ENCODE peak calls at places on chromosomes 11 and 22, in five cellular contexts. N is HepG2, R is GM12878, U is H1, L is K562. X is an unnamed sample.

GRCh38 chr11:94623120-94623735 is 56.1 kb downstream of the PIWIL4 start:
- DNase-seq in L (peak; percentile 70), N (peak; percentile 74), U (peak; percentile 78), R (peak; percentile 16), X (peak; percentile 88)

GRCh38 chr11:10392680-10393079 is 62.4 kb upstream of the AMPD3 start:
- DNase-seq in U (no peak), N (no peak), R (no peak), L (no peak), X (no peak)

GRCh38 chr11:111229604-111230003 is 15.9 kb upstream of the POU2AF2 start:
- DNase-seq in L (no peak), R (no peak), U (no peak), N (no peak), X (no peak)

GRCh38 chr11:80783561-80783960 is 1342.7 kb upstream of the TENM4 start:
- DNase-seq in N (no peak), R (no peak), U (no peak), L (no peak), X (no peak)

GRCh38 chr11:77153276-77154185 is 25.5 kb downstream of the MYO7A start:
- DNase-seq in N (no peak), U (no peak), L (no peak), R (no peak), X (no peak)

GRCh38 chr22:32200752-32201151 is 4.1 kb downstream of the RFPL2 start:
- DNase-seq in R (no peak), N (no peak), U (no peak), L (no peak), X (no peak)

GRCh38 chr22:33735978-33736377 is 184.3 kb downstream of the LARGE1 start:
- DNase-seq in U (no peak), R (no peak), L (no peak), N (no peak), X (no peak)

GRCh38 chr22:49964136-49964492 is 3.5 kb downstream of the PIM3 start:
- DNase-seq in L (no peak), U (no peak), N (no peak), R (no peak), X (no peak)

GRCh38 chr11:23539556-23539955 is 679.3 kb upstream of the CCDC179 start:
- DNase-seq in R (no peak), N (no peak), L (no peak), U (no peak), X (no peak)

GRCh38 chr11:116702772-116703360 is 69.9 kb downstream of the BUD13 start:
- DNase-seq in U (no peak), N (no peak), L (no peak), R (no peak), X (no peak)

GRCh38 chr11:119195680-119196079 is 10.4 kb downstream of the NHERF4 start:
- DNase-seq in L (peak; percentile 58), U (peak; percentile 92), R (no peak), N (peak; percentile 43), X (peak; percentile 70)

GRCh38 chr11:114201219-114201618 is 95.0 kb upstream of the NNMT start:
- DNase-seq in U (no peak), L (no peak), R (no peak), N (no peak), X (no peak)

GRCh38 chr11:119791047-119791446 is 62.0 kb upstream of the NECTIN1 start:
- DNase-seq in U (no peak), L (no peak), N (no peak), R (no peak), X (no peak)

GRCh38 chr11:418343-419247 is 3.8 kb upstream of the SIGIRR start:
- DNase-seq in N (no peak), R (no peak), U (peak; percentile 41), L (no peak), X (no peak)

GRCh38 chr11:96744697-96745096 is 354.9 kb downstream of the JRKL start:
- DNase-seq in U (no peak), L (no peak), R (no peak), N (no peak), X (no peak)

GRCh38 chr11:101262995-101263394 is 133.4 kb upstream of the PGR start:
- DNase-seq in L (no peak), U (no peak), R (no peak), N (no peak), X (no peak)

GRCh38 chr11:10350341-10350740 is 45.5 kb downstream of the ADM start:
- DNase-seq in L (no peak), U (no peak), N (peak; percentile 77), R (no peak), X (peak; percentile 80)

GRCh38 chr11:101583180-101584128 is at the start of gene TRPC6:
- DNase-seq in U (peak; percentile 80), N (no peak), R (no peak), L (no peak), X (no peak)

GRCh38 chr11:2296913-2297622 is 4.7 kb downstream of the C11orf21 start:
- DNase-seq in R (no peak), U (peak; percentile 22), L (no peak), N (no peak), X (no peak)

GRCh38 chr11:2298795-2299747 is 2.6 kb downstream of the C11orf21 start:
- DNase-seq in U (peak; percentile 68), N (peak; percentile 63), R (no peak), L (peak; percentile 61), X (no peak)

GRCh38 chr11:2295971-2296912 is 5.5 kb downstream of the C11orf21 start:
- DNase-seq in N (no peak), U (no peak), L (no peak), R (no peak), X (no peak)

GRCh38 chr11:2298131-2298794 is 3.5 kb downstream of the C11orf21 start:
- DNase-seq in L (no peak), N (no peak), R (no peak), U (peak; percentile 23), X (no peak)

DNA sequence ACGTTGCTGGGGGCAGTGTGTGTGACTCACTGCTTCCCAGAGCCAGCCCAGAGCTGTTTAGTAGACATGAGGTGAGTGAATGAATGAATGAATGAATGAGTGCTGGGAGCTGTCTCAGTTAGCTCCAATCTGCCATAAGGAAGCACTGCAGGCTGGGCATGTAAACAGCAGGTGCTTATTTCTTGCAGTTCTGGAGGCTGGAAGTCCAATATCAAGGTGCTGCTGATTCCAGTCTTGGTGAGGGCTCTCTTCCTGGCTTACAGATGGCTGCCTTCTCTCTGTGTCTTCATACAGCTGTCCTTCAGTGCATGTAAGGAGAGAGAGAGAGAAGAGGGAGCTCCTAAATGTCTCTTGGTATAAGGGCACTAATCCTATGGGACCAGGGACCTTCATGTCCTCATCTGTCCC is 4.1 kb downstream of the C11orf21 start:
- DNase-seq in R (no peak), U (peak; percentile 13), N (no peak), L (no peak), X (no peak)
- TF ChIP-seq ATF3 in R (no peak), U (no peak), N (no peak), L (no peak), X (no peak)

GRCh38 chr11:33861366-33861765 is 30.5 kb downstream of the LMO2 start:
- DNase-seq in U (no peak), R (no peak), L (no peak), N (no peak), X (no peak)

GRCh38 chr11:33860926-33861325 is 30.9 kb downstream of the LMO2 start:
- DNase-seq in R (no peak), N (no peak), L (no peak), U (no peak), X (no peak)

GRCh38 chr11:33864479-33864878 is 27.4 kb downstream of the LMO2 start:
- DNase-seq in L (no peak), U (no peak), N (no peak), R (no peak), X (no peak)

GRCh38 chr11:33863418-33864172 is 28.3 kb downstream of the LMO2 start:
- DNase-seq in R (no peak), N (no peak), L (no peak), U (no peak), X (no peak)

GRCh38 chr11:33861911-33862310 is 30.0 kb downstream of the LMO2 start:
- DNase-seq in R (no peak), U (no peak), L (no peak), N (no peak), X (no peak)
- TF ChIP-seq SRF in R (no peak), U (no peak), L (no peak), N (no peak), X (no peak)

GRCh38 chr22:30908051-30908461 is 60.5 kb downstream of the MORC2 start:
- DNase-seq in L (no peak), N (no peak), R (no peak), U (peak; percentile 22), X (no peak)

GRCh38 chr22:30906946-30907345 is 61.6 kb downstream of the MORC2 start:
- DNase-seq in U (no peak), N (no peak), R (no peak), L (peak; percentile 3), X (no peak)

GRCh38 chr22:30906411-30906810 is 62.2 kb downstream of the MORC2 start:
- DNase-seq in U (no peak), N (no peak), L (peak; percentile 3), R (no peak), X (no peak)

GRCh38 chr22:30910358-30910757 is 58.2 kb downstream of the MORC2 start:
- DNase-seq in L (no peak), N (no peak), R (no peak), U (no peak), X (no peak)

DNA sequence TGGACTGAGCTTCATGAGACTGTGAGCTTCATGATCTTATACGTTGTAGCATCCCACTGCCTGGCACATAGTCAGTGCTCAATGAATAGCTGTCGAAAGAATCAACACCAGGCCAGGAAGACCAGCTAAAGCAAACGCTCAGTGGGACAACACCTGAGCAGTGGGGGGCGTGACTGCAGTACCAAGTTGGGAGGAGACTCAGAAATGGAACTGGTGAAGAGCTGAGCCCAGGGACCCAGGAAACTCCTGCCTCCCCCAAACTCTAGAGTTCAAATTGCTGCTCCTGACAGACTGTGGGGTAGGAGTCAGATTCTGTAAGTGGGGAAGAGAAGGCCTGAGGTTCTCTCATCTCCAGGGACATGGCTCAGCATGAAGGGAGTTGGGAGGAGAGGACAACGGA is 59.3 kb downstream of the MORC2 start:
- DNase-seq in L (no peak), U (no peak), R (no peak), N (no peak), X (no peak)
- TF ChIP-seq ZNF274 in L (no peak), U (no peak), R (no peak), N (no peak), X (no peak)

GRCh38 chr11:75471134-75471943 is 38.3 kb upstream of the KLHL35 start:
- DNase-seq in N (no peak), R (no peak), U (no peak), L (no peak), X (no peak)
- TF ChIP-seq ATF3 in N (no peak), R (no peak), U (no peak), L (no peak), X (no peak)

DNA sequence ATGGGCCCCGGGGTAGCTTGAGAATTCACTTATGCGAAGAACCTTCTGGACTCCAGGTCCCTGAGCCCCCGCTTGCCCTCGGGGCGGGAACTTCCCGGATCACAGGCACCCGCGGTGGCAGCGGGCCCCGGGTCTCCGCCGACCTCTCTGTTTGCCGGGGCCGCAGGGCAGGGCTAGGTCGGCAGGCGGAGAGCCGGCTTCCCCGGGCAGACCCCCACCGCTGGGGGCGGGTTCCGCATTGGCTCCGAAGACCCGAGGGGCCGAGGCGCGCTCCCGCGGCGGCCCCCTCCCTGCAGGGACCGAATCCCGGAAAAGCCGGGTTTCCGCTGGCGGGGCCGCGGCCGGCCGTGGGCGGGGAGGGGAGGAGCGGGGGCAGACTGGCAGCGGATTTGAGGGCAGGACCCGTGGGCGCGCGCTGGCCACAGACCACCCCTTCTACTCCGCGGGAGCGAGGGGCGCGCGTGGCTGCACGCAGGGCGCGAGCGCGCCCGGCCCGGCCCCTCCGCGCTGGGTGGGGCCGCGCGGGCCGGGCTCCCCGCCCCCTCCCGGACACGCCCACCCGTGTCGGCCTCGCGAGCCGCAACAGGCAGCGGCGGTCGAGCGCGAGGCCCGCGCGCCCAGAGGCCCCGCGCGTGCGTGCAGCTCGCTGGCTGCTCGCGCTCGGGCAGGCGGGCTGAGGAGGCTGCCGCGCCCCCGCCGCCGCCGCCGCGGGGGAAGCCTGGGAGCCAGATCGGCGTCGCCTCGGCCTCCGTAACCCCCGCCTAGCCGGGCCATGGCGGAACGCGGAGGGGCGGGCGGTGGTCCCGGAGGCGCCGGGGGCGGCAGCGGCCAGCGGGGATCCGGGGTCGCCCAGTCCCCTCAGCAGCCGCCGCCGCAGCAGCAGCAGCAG is at the start of gene PACS1:
- DNase-seq in U (peak; percentile 85), L (peak; percentile 89), R (no peak), N (peak; percentile 25), X (no peak)
- TF ChIP-seq SRF in U (no peak), L (no peak), R (no peak), N (no peak), X (no peak)